ENCODE peak calls at places on chromosomes 5 and 9, in seven cellular contexts. V, W, P, C, H, J and F are unnamed samples.

GRCh38 chr9:126615791-126616447 is 2.2 kb downstream of the LMX1B start:
- DNase-seq in H (no peak), W (no peak), V (no peak), P (no peak), J (no peak), C (no peak), F (no peak)

GRCh38 chr5:149719666-149720065 is 10.4 kb upstream of the PPARGC1B start:
- DNase-seq in W (peak; percentile 13), C (no peak), V (no peak), J (no peak), H (no peak), P (no peak), F (no peak)

GRCh38 chr5:44860267-44860666 is 51.5 kb downstream of the MRPS30 start:
- DNase-seq in W (no peak), C (no peak), P (no peak), H (no peak), V (no peak), J (no peak), F (no peak)

GRCh38 chr5:43926923-43927322 is 323.9 kb downstream of the NNT start:
- DNase-seq in J (no peak), H (no peak), V (no peak), W (no peak), C (no peak), P (no peak), F (no peak)

GRCh38 chr9:127805620-127806019 is 2.9 kb downstream of the FPGS start:
- DNase-seq in W (peak; percentile 29), C (peak; percentile 21), P (peak; percentile 62), V (peak; percentile 9), H (no peak), J (no peak), F (no peak)

GRCh38 chr9:19471737-19472648 is 63.2 kb downstream of the ACER2 start:
- DNase-seq in H (peak; percentile 66), V (peak; percentile 17), W (peak; percentile 61), P (peak; percentile 59), J (no peak), C (no peak), F (no peak)

GRCh38 chr5:53418409-53418808 is 62.0 kb upstream of the FST start:
- DNase-seq in W (no peak), H (no peak), P (no peak), J (no peak), C (no peak), V (no peak), F (no peak)

GRCh38 chr5:172637740-172638139 is 3.3 kb upstream of the NEURL1B start:
- DNase-seq in J (no peak), C (no peak), W (no peak), V (no peak), P (no peak), H (peak; percentile 26), F (no peak)

GRCh38 chr5:118199801-118200200 is 788.5 kb downstream of the DTWD2 start:
- DNase-seq in C (no peak), H (no peak), J (no peak), P (no peak), W (no peak), V (no peak), F (no peak)